ENCODE peak calls at places on chromosomes 2 and 18, in seven cellular contexts. N is smooth muscle cell of the brain vasculature, W is left colon, A is fibroblast of the conjunctiva, U is sciatic nerve, Y is Calu3, O is AG10803. X is an unnamed sample.

GRCh38 chr2:33363599-33364300 is 112.7 kb upstream of the RASGRP3 start:
- DNase-seq in N (no peak), W (no peak), A (no peak), U (no peak), Y (no peak), O (peak; percentile 82), X (peak; percentile 33)

GRCh38 chr2:177036754-177037153 is 175.8 kb upstream of the HNRNPA3 start:
- DNase-seq in N (no peak), W (no peak), A (no peak), U (no peak), Y (no peak), O (no peak), X (no peak)

GRCh38 chr2:198961555-198961954 is 496.2 kb downstream of the SATB2 start:
- DNase-seq in N (no peak), W (no peak), A (no peak), U (no peak), Y (no peak), O (no peak), X (no peak)

GRCh38 chr2:197158591-197159550 is 151.7 kb downstream of the ANKRD44 start:
- DNase-seq in N (no peak), W (no peak), A (no peak), U (no peak), Y (peak; percentile 30), O (no peak), X (no peak)

GRCh38 chr18:78892721-78893120 is 86.9 kb upstream of the SALL3 start:
- DNase-seq in N (no peak), W (no peak), A (no peak), U (no peak), Y (no peak), O (no peak), X (no peak)

GRCh38 chr2:24930768-24931167 is 10.7 kb upstream of the ADCY3 start:
- DNase-seq in N (no peak), W (no peak), A (no peak), U (no peak), Y (no peak), O (no peak), X (no peak)

GRCh38 chr2:64914735-64915509 is 74.3 kb upstream of the SLC1A4 start:
- DNase-seq in N (no peak), W (no peak), A (peak; percentile 3), U (no peak), Y (no peak), O (peak; percentile 48), X (peak; percentile 14)

GRCh38 chr18:11307716-11308115 is 158.3 kb upstream of the PIEZO2 start:
- DNase-seq in N (no peak), W (no peak), A (no peak), U (no peak), Y (no peak), O (no peak), X (no peak)

GRCh38 chr2:36358317-36358659 is 2.7 kb downstream of the CRIM1 start:
- DNase-seq in N (no peak), W (no peak), A (no peak), U (no peak), Y (no peak), O (peak; percentile 89), X (no peak)